ENCODE peak calls at places on chromosomes 1 and 21, in six cellular contexts. One of them, this sample, is unnamed.

GRCh38 chr1:100087396-100087795 is 45.3 kb downstream of the SASS6 start:
- DNase-seq in activated CD8-positive, alpha-beta T cell treated with anti-CD3 and anti-CD28 coated beads for 36 hours: no peak
- DNase-seq in cardiac fibroblast: no peak
- DNase-seq in fibroblast of lung: no peak
- DNase-seq in A549: no peak
- DNase-seq in CD4-positive, alpha-beta T cell: no peak
- DNase-seq in this sample: no peak

GRCh38 chr1:53902235-53902920 is 8.4 kb downstream of the DIO1 start:
- DNase-seq in activated CD8-positive, alpha-beta T cell treated with anti-CD3 and anti-CD28 coated beads for 36 hours: no peak
- DNase-seq in cardiac fibroblast: no peak
- DNase-seq in fibroblast of lung: no peak
- DNase-seq in A549: no peak
- DNase-seq in CD4-positive, alpha-beta T cell: no peak
- DNase-seq in this sample: no peak

GRCh38 chr1:193356249-193356648 is 169.8 kb upstream of the B3GALT2 start:
- DNase-seq in activated CD8-positive, alpha-beta T cell treated with anti-CD3 and anti-CD28 coated beads for 36 hours: no peak
- DNase-seq in cardiac fibroblast: no peak
- DNase-seq in fibroblast of lung: no peak
- DNase-seq in A549: no peak
- DNase-seq in CD4-positive, alpha-beta T cell: no peak
- DNase-seq in this sample: no peak

GRCh38 chr1:11940260-11940921 is 5.9 kb downstream of the PLOD1 start:
- DNase-seq in activated CD8-positive, alpha-beta T cell treated with anti-CD3 and anti-CD28 coated beads for 36 hours: no peak
- DNase-seq in cardiac fibroblast: peak
- DNase-seq in fibroblast of lung: peak
- DNase-seq in A549: no peak
- DNase-seq in CD4-positive, alpha-beta T cell: no peak
- DNase-seq in this sample: no peak

GRCh38 chr21:25881524-25882376 is 147.0 kb downstream of the GABPA start:
- DNase-seq in activated CD8-positive, alpha-beta T cell treated with anti-CD3 and anti-CD28 coated beads for 36 hours: peak
- DNase-seq in cardiac fibroblast: peak
- DNase-seq in fibroblast of lung: peak
- DNase-seq in A549: peak
- DNase-seq in CD4-positive, alpha-beta T cell: peak
- DNase-seq in this sample: peak

GRCh38 chr1:212002536-212002935 is 32.8 kb downstream of the INTS7 start:
- DNase-seq in activated CD8-positive, alpha-beta T cell treated with anti-CD3 and anti-CD28 coated beads for 36 hours: no peak
- DNase-seq in cardiac fibroblast: peak
- DNase-seq in fibroblast of lung: no peak
- DNase-seq in A549: no peak
- DNase-seq in CD4-positive, alpha-beta T cell: no peak
- DNase-seq in this sample: no peak

GRCh38 chr1:21270086-21270689 is 20.1 kb downstream of the ECE1 start:
- DNase-seq in activated CD8-positive, alpha-beta T cell treated with anti-CD3 and anti-CD28 coated beads for 36 hours: peak
- DNase-seq in cardiac fibroblast: peak
- DNase-seq in fibroblast of lung: peak
- DNase-seq in A549: peak
- DNase-seq in CD4-positive, alpha-beta T cell: peak
- DNase-seq in this sample: peak

GRCh38 chr1:117654485-117655219 is 48.8 kb downstream of the TENT5C start:
- DNase-seq in activated CD8-positive, alpha-beta T cell treated with anti-CD3 and anti-CD28 coated beads for 36 hours: peak
- DNase-seq in cardiac fibroblast: no peak
- DNase-seq in fibroblast of lung: no peak
- DNase-seq in A549: no peak
- DNase-seq in CD4-positive, alpha-beta T cell: no peak
- DNase-seq in this sample: no peak

GRCh38 chr1:172108494-172108893 is 267.2 kb downstream of the DNM3 start:
- DNase-seq in activated CD8-positive, alpha-beta T cell treated with anti-CD3 and anti-CD28 coated beads for 36 hours: no peak
- DNase-seq in cardiac fibroblast: no peak
- DNase-seq in fibroblast of lung: no peak
- DNase-seq in A549: no peak
- DNase-seq in CD4-positive, alpha-beta T cell: no peak
- DNase-seq in this sample: no peak

GRCh38 chr1:150764617-150765090 is 924 bp downstream of the CTSS start:
- DNase-seq in activated CD8-positive, alpha-beta T cell treated with anti-CD3 and anti-CD28 coated beads for 36 hours: no peak
- DNase-seq in cardiac fibroblast: peak
- DNase-seq in fibroblast of lung: peak
- DNase-seq in A549: peak
- DNase-seq in CD4-positive, alpha-beta T cell: no peak
- DNase-seq in this sample: no peak

GRCh38 chr21:42653492-42654061 is at the start of gene PDE9A:
- DNase-seq in activated CD8-positive, alpha-beta T cell treated with anti-CD3 and anti-CD28 coated beads for 36 hours: peak
- DNase-seq in cardiac fibroblast: no peak
- DNase-seq in fibroblast of lung: no peak
- DNase-seq in A549: peak
- DNase-seq in CD4-positive, alpha-beta T cell: peak
- DNase-seq in this sample: peak

GRCh38 chr1:215475719-215476525 is 91.2 kb upstream of the KCTD3 start:
- DNase-seq in activated CD8-positive, alpha-beta T cell treated with anti-CD3 and anti-CD28 coated beads for 36 hours: no peak
- DNase-seq in cardiac fibroblast: peak
- DNase-seq in fibroblast of lung: peak
- DNase-seq in A549: no peak
- DNase-seq in CD4-positive, alpha-beta T cell: no peak
- DNase-seq in this sample: no peak

GRCh38 chr1:110216844-110217444 is 6.8 kb downstream of the KCNC4 start:
- DNase-seq in activated CD8-positive, alpha-beta T cell treated with anti-CD3 and anti-CD28 coated beads for 36 hours: peak
- DNase-seq in cardiac fibroblast: no peak
- DNase-seq in fibroblast of lung: no peak
- DNase-seq in A549: no peak
- DNase-seq in CD4-positive, alpha-beta T cell: no peak
- DNase-seq in this sample: no peak

GRCh38 chr1:210597555-210598134 is 268.9 kb downstream of the HHAT start:
- DNase-seq in activated CD8-positive, alpha-beta T cell treated with anti-CD3 and anti-CD28 coated beads for 36 hours: no peak
- DNase-seq in cardiac fibroblast: peak
- DNase-seq in fibroblast of lung: peak
- DNase-seq in A549: peak
- DNase-seq in CD4-positive, alpha-beta T cell: no peak
- DNase-seq in this sample: no peak

GRCh38 chr1:205229916-205230700 is 2.4 kb downstream of the TMCC2 start:
- DNase-seq in activated CD8-positive, alpha-beta T cell treated with anti-CD3 and anti-CD28 coated beads for 36 hours: no peak
- DNase-seq in cardiac fibroblast: no peak
- DNase-seq in fibroblast of lung: no peak
- DNase-seq in A549: no peak
- DNase-seq in CD4-positive, alpha-beta T cell: no peak
- DNase-seq in this sample: no peak

GRCh38 chr1:27669876-27670275 is 2.1 kb downstream of the IFI6 start:
- DNase-seq in activated CD8-positive, alpha-beta T cell treated with anti-CD3 and anti-CD28 coated beads for 36 hours: no peak
- DNase-seq in cardiac fibroblast: no peak
- DNase-seq in fibroblast of lung: no peak
- DNase-seq in A549: no peak
- DNase-seq in CD4-positive, alpha-beta T cell: no peak
- DNase-seq in this sample: no peak

GRCh38 chr1:118788372-118788955 is 199.7 kb downstream of the TBX15 start:
- DNase-seq in activated CD8-positive, alpha-beta T cell treated with anti-CD3 and anti-CD28 coated beads for 36 hours: no peak
- DNase-seq in cardiac fibroblast: peak
- DNase-seq in fibroblast of lung: peak
- DNase-seq in A549: no peak
- DNase-seq in CD4-positive, alpha-beta T cell: no peak
- DNase-seq in this sample: no peak

GRCh38 chr1:20732071-20732587 is 374 bp downstream of the SH2D5 start:
- DNase-seq in activated CD8-positive, alpha-beta T cell treated with anti-CD3 and anti-CD28 coated beads for 36 hours: peak
- DNase-seq in cardiac fibroblast: peak
- DNase-seq in fibroblast of lung: peak
- DNase-seq in A549: peak
- DNase-seq in CD4-positive, alpha-beta T cell: peak
- DNase-seq in this sample: peak

GRCh38 chr1:204842892-204843291 is 27.8 kb upstream of the NFASC start:
- DNase-seq in activated CD8-positive, alpha-beta T cell treated with anti-CD3 and anti-CD28 coated beads for 36 hours: no peak
- DNase-seq in cardiac fibroblast: no peak
- DNase-seq in fibroblast of lung: no peak
- DNase-seq in A549: no peak
- DNase-seq in CD4-positive, alpha-beta T cell: no peak
- DNase-seq in this sample: no peak

GRCh38 chr1:3313579-3313955 is 140.9 kb upstream of the ARHGEF16 start:
- DNase-seq in activated CD8-positive, alpha-beta T cell treated with anti-CD3 and anti-CD28 coated beads for 36 hours: no peak
- DNase-seq in cardiac fibroblast: peak
- DNase-seq in fibroblast of lung: peak
- DNase-seq in A549: no peak
- DNase-seq in CD4-positive, alpha-beta T cell: no peak
- DNase-seq in this sample: no peak

GRCh38 chr1:81126989-81127571 is 673.7 kb upstream of the ADGRL2 start:
- DNase-seq in activated CD8-positive, alpha-beta T cell treated with anti-CD3 and anti-CD28 coated beads for 36 hours: no peak
- DNase-seq in cardiac fibroblast: no peak
- DNase-seq in fibroblast of lung: no peak
- DNase-seq in A549: no peak
- DNase-seq in CD4-positive, alpha-beta T cell: no peak
- DNase-seq in this sample: no peak

GRCh38 chr1:62356257-62356835 is 37.1 kb upstream of the KANK4 start:
- DNase-seq in activated CD8-positive, alpha-beta T cell treated with anti-CD3 and anti-CD28 coated beads for 36 hours: peak
- DNase-seq in cardiac fibroblast: peak
- DNase-seq in fibroblast of lung: peak
- DNase-seq in A549: peak
- DNase-seq in CD4-positive, alpha-beta T cell: no peak
- DNase-seq in this sample: no peak

GRCh38 chr1:194931166-194931565 is 1677.1 kb downstream of the KCNT2 start:
- DNase-seq in activated CD8-positive, alpha-beta T cell treated with anti-CD3 and anti-CD28 coated beads for 36 hours: no peak
- DNase-seq in cardiac fibroblast: no peak
- DNase-seq in fibroblast of lung: peak
- DNase-seq in A549: no peak
- DNase-seq in CD4-positive, alpha-beta T cell: no peak
- DNase-seq in this sample: no peak

DNA sequence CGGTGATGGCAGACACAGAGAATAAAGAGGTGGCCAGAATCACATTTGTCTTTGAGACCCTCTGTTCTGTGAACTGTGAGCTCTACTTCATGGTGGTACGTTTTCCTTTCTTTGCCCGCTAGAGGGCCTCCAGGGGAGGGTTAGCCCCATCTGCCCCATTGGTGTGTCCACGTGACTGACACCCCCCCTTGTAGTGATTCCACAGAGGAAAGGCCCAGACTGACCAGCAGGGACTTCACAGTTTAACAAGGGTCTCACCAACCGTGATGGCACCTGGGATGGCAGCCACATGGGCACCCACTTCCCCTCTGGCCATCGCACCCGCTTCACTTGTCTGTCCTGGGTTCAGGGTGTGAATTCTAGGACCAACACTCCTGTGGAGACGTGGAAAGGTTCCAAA is 22.3 kb upstream of the SARS1 start:
- DNase-seq in activated CD8-positive, alpha-beta T cell treated with anti-CD3 and anti-CD28 coated beads for 36 hours: no peak
- DNase-seq in cardiac fibroblast: no peak
- DNase-seq in fibroblast of lung: no peak
- DNase-seq in A549: no peak
- DNase-seq in CD4-positive, alpha-beta T cell: no peak
- DNase-seq in this sample: no peak
- TF ChIP-seq CTCF in activated CD8-positive, alpha-beta T cell treated with anti-CD3 and anti-CD28 coated beads for 36 hours: no peak
- TF ChIP-seq CTCF in cardiac fibroblast: peak
- TF ChIP-seq CTCF in fibroblast of lung: no peak
- TF ChIP-seq CTCF in A549: no peak
- TF ChIP-seq CTCF in CD4-positive, alpha-beta T cell: no peak
- TF ChIP-seq CTCF in this sample: no peak

DNA sequence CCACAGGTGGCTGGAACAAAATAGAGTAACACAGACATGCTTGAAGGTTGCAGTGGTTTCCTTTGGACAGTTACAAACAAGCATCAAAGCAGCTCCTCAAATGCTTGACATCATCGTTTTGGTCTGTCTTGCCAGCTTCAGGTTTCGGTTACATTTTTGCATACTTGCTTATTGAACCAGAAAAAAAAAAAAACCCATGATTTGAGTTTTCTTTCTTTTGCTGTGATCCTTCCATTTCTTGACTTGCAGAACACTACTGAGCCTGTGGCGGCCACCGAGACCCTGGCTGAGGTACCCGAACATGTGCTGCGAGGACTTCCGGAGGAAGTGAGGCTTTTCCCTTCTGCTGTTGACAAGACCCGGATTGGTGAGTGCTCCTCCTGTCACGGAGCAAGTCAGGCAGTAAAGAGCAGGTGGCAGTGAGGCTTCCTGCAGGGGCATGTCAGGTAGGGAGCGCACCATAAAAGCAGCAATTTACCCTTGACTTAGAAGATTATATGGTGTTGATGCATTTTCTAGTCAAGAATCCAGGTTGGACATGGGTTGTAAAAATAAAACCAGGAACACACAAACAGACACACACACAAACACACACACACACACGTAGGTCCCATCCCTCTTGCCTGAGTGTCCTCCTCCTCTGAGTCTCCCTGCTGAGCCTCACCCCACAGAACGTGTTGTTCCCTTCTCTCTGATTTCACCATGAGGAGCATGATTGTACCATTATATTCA is 30.9 kb downstream of the PRDM2 start:
- DNase-seq in activated CD8-positive, alpha-beta T cell treated with anti-CD3 and anti-CD28 coated beads for 36 hours: peak
- DNase-seq in cardiac fibroblast: no peak
- DNase-seq in fibroblast of lung: no peak
- DNase-seq in A549: no peak
- DNase-seq in CD4-positive, alpha-beta T cell: peak
- DNase-seq in this sample: peak
- TF ChIP-seq CTCF in activated CD8-positive, alpha-beta T cell treated with anti-CD3 and anti-CD28 coated beads for 36 hours: no peak
- TF ChIP-seq CTCF in cardiac fibroblast: no peak
- TF ChIP-seq CTCF in fibroblast of lung: no peak
- TF ChIP-seq CTCF in A549: no peak
- TF ChIP-seq CTCF in CD4-positive, alpha-beta T cell: peak
- TF ChIP-seq CTCF in this sample: peak

DNA sequence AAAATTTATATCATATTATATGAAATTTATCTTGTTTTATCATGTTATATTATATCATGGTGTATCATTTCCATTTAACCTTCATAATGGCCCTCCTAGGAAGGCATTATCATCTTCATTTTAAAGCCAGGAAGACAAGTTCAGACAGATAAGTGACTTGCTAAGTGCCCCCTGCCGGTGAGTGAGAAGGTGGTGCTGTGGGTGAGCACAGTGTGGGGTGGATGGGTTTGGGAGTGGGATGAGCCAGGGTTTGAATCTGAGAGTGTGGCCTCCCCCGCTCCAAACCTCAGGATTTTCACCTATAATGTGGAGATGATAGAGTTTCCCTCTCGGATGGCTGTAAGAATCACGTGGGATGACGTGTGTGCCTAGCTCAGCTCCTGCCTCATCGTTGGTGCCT is 108.7 kb upstream of the IGSF21 start:
- DNase-seq in activated CD8-positive, alpha-beta T cell treated with anti-CD3 and anti-CD28 coated beads for 36 hours: no peak
- DNase-seq in cardiac fibroblast: no peak
- DNase-seq in fibroblast of lung: no peak
- DNase-seq in A549: no peak
- DNase-seq in CD4-positive, alpha-beta T cell: no peak
- DNase-seq in this sample: no peak
- TF ChIP-seq CTCF in activated CD8-positive, alpha-beta T cell treated with anti-CD3 and anti-CD28 coated beads for 36 hours: no peak
- TF ChIP-seq CTCF in cardiac fibroblast: no peak
- TF ChIP-seq CTCF in fibroblast of lung: peak
- TF ChIP-seq CTCF in A549: peak
- TF ChIP-seq CTCF in CD4-positive, alpha-beta T cell: no peak
- TF ChIP-seq CTCF in this sample: no peak

GRCh38 chr21:17045214-17045835 is 467.5 kb upstream of the CXADR start:
- DNase-seq in activated CD8-positive, alpha-beta T cell treated with anti-CD3 and anti-CD28 coated beads for 36 hours: no peak
- DNase-seq in cardiac fibroblast: peak
- DNase-seq in fibroblast of lung: peak
- DNase-seq in A549: no peak
- DNase-seq in CD4-positive, alpha-beta T cell: no peak
- DNase-seq in this sample: no peak
- TF ChIP-seq CTCF in activated CD8-positive, alpha-beta T cell treated with anti-CD3 and anti-CD28 coated beads for 36 hours: peak
- TF ChIP-seq CTCF in cardiac fibroblast: peak
- TF ChIP-seq CTCF in fibroblast of lung: peak
- TF ChIP-seq CTCF in A549: peak
- TF ChIP-seq CTCF in CD4-positive, alpha-beta T cell: no peak
- TF ChIP-seq CTCF in this sample: peak

DNA sequence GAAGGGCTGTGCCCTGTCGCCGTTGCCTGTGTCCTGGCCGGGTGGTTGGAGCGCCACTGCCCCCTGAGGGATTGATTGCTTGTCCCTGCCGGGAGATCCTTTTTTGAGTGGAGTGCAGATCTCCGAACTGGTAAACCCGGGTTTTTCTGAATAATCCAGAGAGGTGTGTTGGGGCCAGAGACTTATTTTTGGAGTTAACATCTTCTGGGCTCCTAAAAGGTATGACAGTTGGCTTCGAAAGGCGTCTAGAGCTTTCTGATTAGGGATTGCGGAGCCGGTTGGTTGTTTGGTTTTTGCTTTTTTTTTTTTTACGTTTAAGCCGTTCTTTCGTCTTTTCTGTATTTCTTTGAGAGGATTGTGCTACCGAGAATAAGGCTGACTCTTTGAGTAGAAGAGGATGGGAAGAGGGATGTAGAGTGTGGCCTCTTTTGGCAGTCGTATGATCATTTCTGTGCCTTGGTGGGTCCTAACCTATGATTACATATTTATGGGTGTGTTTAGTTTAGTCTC is 756 bp downstream of the RLF start:
- DNase-seq in activated CD8-positive, alpha-beta T cell treated with anti-CD3 and anti-CD28 coated beads for 36 hours: no peak
- DNase-seq in cardiac fibroblast: peak
- DNase-seq in fibroblast of lung: no peak
- DNase-seq in A549: no peak
- DNase-seq in CD4-positive, alpha-beta T cell: no peak
- DNase-seq in this sample: no peak
- TF ChIP-seq CTCF in activated CD8-positive, alpha-beta T cell treated with anti-CD3 and anti-CD28 coated beads for 36 hours: no peak
- TF ChIP-seq CTCF in cardiac fibroblast: no peak
- TF ChIP-seq CTCF in fibroblast of lung: no peak
- TF ChIP-seq CTCF in A549: no peak
- TF ChIP-seq CTCF in CD4-positive, alpha-beta T cell: no peak
- TF ChIP-seq CTCF in this sample: peak